ENCODE peak calls at places on chromosomes 16 and 17, in six cellular contexts. One of them, this sample, is unnamed.

GRCh38 chr17:40722146-40722720 is 18.7 kb upstream of the KRT24 start:
- DNase-seq in neuronal stem cell: no peak
- DNase-seq in trophoblast cell: no peak
- DNase-seq in IMR-90: no peak
- DNase-seq in mesenchymal stem cell: no peak
- DNase-seq in H1: no peak
- DNase-seq in this sample: no peak

GRCh38 chr16:54175169-54175551 is 111.4 kb downstream of the IRX3 start:
- DNase-seq in H1: no peak
- DNase-seq in IMR-90: no peak
- DNase-seq in neuronal stem cell: no peak
- DNase-seq in mesenchymal stem cell: no peak
- DNase-seq in trophoblast cell: no peak
- DNase-seq in this sample: no peak

GRCh38 chr16:66568355-66568754 is 2.1 kb downstream of the CMTM1 start:
- DNase-seq in trophoblast cell: no peak
- DNase-seq in H1: no peak
- DNase-seq in mesenchymal stem cell: no peak
- DNase-seq in neuronal stem cell: no peak
- DNase-seq in IMR-90: peak; percentile 57
- DNase-seq in this sample: no peak

GRCh38 chr16:88454315-88455057 is 1.4 kb downstream of the ZFPM1 start:
- DNase-seq in neuronal stem cell: no peak
- DNase-seq in trophoblast cell: no peak
- DNase-seq in H1: no peak
- DNase-seq in mesenchymal stem cell: no peak
- DNase-seq in IMR-90: no peak
- DNase-seq in this sample: no peak

GRCh38 chr16:1379863-1380174 is 28.1 kb downstream of the GNPTG start:
- DNase-seq in trophoblast cell: peak; percentile 7
- DNase-seq in IMR-90: no peak
- DNase-seq in mesenchymal stem cell: no peak
- DNase-seq in H1: no peak
- DNase-seq in neuronal stem cell: no peak
- DNase-seq in this sample: peak; percentile 69

GRCh38 chr17:56173958-56174357 is 20.7 kb downstream of the ANKFN1 start:
- DNase-seq in neuronal stem cell: no peak
- DNase-seq in IMR-90: no peak
- DNase-seq in mesenchymal stem cell: peak; percentile 3
- DNase-seq in trophoblast cell: no peak
- DNase-seq in H1: no peak
- DNase-seq in this sample: peak; percentile 25

GRCh38 chr17:28959471-28959871 is 8.2 kb upstream of the PHF12 start:
- DNase-seq in IMR-90: no peak
- DNase-seq in neuronal stem cell: no peak
- DNase-seq in mesenchymal stem cell: no peak
- DNase-seq in trophoblast cell: no peak
- DNase-seq in H1: no peak
- DNase-seq in this sample: no peak

GRCh38 chr17:77834170-77835115 is 124.1 kb upstream of the TNRC6C start:
- DNase-seq in neuronal stem cell: no peak
- DNase-seq in H1: no peak
- DNase-seq in IMR-90: peak; percentile 86
- DNase-seq in mesenchymal stem cell: peak; percentile 84
- DNase-seq in trophoblast cell: peak; percentile 74
- DNase-seq in this sample: peak; percentile 94

GRCh38 chr16:87897563-87898505 is 28.5 kb upstream of the SLC7A5 start:
- DNase-seq in trophoblast cell: no peak
- DNase-seq in H1: no peak
- DNase-seq in neuronal stem cell: no peak
- DNase-seq in IMR-90: no peak
- DNase-seq in mesenchymal stem cell: no peak
- DNase-seq in this sample: no peak

GRCh38 chr16:62079236-62079635 is 43.0 kb upstream of the CDH8 start:
- DNase-seq in H1: no peak
- DNase-seq in trophoblast cell: no peak
- DNase-seq in neuronal stem cell: no peak
- DNase-seq in IMR-90: no peak
- DNase-seq in mesenchymal stem cell: no peak
- DNase-seq in this sample: no peak

GRCh38 chr17:60165223-60165622 is 15.4 kb downstream of the CA4 start:
- DNase-seq in trophoblast cell: no peak
- DNase-seq in H1: no peak
- DNase-seq in IMR-90: no peak
- DNase-seq in neuronal stem cell: no peak
- DNase-seq in mesenchymal stem cell: no peak
- DNase-seq in this sample: no peak

GRCh38 chr16:86726340-86726739 is 148.0 kb downstream of the FOXL1 start:
- DNase-seq in IMR-90: no peak
- DNase-seq in trophoblast cell: no peak
- DNase-seq in neuronal stem cell: no peak
- DNase-seq in H1: no peak
- DNase-seq in mesenchymal stem cell: no peak
- DNase-seq in this sample: no peak

GRCh38 chr17:27379863-27380533 is 76.2 kb upstream of the KSR1 start:
- DNase-seq in neuronal stem cell: peak; percentile 63
- DNase-seq in mesenchymal stem cell: no peak
- DNase-seq in trophoblast cell: no peak
- DNase-seq in IMR-90: peak; percentile 43
- DNase-seq in H1: no peak
- DNase-seq in this sample: no peak

GRCh38 chr17:61284174-61284573 is 115.5 kb upstream of the TBX2 start:
- DNase-seq in IMR-90: peak; percentile 93
- DNase-seq in trophoblast cell: no peak
- DNase-seq in neuronal stem cell: no peak
- DNase-seq in mesenchymal stem cell: peak; percentile 98
- DNase-seq in H1: no peak
- DNase-seq in this sample: no peak

GRCh38 chr17:38353668-38354067 is 2.0 kb downstream of the SOCS7 start:
- DNase-seq in trophoblast cell: no peak
- DNase-seq in mesenchymal stem cell: no peak
- DNase-seq in neuronal stem cell: no peak
- DNase-seq in IMR-90: no peak
- DNase-seq in H1: no peak
- DNase-seq in this sample: no peak

GRCh38 chr16:47018223-47018891 is 44.9 kb upstream of the DNAJA2 start:
- DNase-seq in H1: no peak
- DNase-seq in mesenchymal stem cell: peak; percentile 6
- DNase-seq in IMR-90: peak; percentile 10
- DNase-seq in neuronal stem cell: peak; percentile 35
- DNase-seq in trophoblast cell: peak; percentile 26
- DNase-seq in this sample: peak; percentile 64

GRCh38 chr17:19482571-19482970 is 51.1 kb upstream of the SLC47A1 start:
- DNase-seq in H1: no peak
- DNase-seq in neuronal stem cell: no peak
- DNase-seq in trophoblast cell: peak; percentile 28
- DNase-seq in mesenchymal stem cell: peak; percentile 39
- DNase-seq in IMR-90: peak; percentile 53
- DNase-seq in this sample: peak; percentile 90

GRCh38 chr16:66888647-66889615 is 8.6 kb downstream of the PDP2 start:
- DNase-seq in IMR-90: no peak
- DNase-seq in neuronal stem cell: no peak
- DNase-seq in trophoblast cell: no peak
- DNase-seq in mesenchymal stem cell: peak; percentile 18
- DNase-seq in H1: no peak
- DNase-seq in this sample: no peak

GRCh38 chr16:4011225-4011939 is 104.9 kb downstream of the ADCY9 start:
- DNase-seq in mesenchymal stem cell: no peak
- DNase-seq in H1: no peak
- DNase-seq in IMR-90: no peak
- DNase-seq in neuronal stem cell: no peak
- DNase-seq in trophoblast cell: no peak
- DNase-seq in this sample: peak; percentile 39

DNA sequence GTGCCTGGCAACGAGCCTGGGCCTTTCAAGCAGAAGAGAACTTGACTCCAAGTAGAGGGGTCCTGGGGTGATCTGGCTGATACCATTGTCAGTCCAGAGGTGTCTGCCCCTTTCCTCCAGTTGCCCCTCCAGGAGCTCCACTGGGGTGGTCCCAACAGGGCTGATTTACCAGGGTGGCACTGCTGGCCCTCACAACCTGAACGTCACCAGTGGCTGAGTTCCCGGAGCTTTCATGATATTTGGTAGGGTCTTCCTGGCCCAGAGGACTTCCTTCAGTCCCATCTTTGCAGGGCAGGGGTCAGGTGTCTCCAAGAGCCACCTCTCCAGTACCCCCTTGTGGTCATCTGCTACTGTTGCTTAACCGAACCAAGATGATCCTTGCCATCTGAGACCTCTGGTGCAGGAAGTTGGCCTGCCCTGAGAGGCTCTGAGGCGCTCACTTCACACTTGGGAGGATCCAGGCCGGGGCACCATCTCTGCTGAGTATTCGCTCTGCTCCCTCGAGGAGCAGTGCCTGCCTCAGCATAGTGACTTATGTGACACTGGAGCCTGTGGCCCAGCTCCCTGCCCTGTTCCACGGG is 3.5 kb downstream of the LIMD2 start:
- DNase-seq in IMR-90: no peak
- DNase-seq in mesenchymal stem cell: peak; percentile 47
- DNase-seq in H1: no peak
- DNase-seq in trophoblast cell: no peak
- DNase-seq in neuronal stem cell: peak; percentile 36
- DNase-seq in this sample: peak; percentile 94
- H3K4me3 ChIP-seq in IMR-90: no peak overlapping the region
- H3K4me3 ChIP-seq in mesenchymal stem cell: no peak overlapping the region
- H3K4me3 ChIP-seq in H1: no peak overlapping the region
- H3K4me3 ChIP-seq in trophoblast cell: no peak overlapping the region
- H3K4me3 ChIP-seq in neuronal stem cell: no peak overlapping the region
- H3K4me3 ChIP-seq in this sample: no peak overlapping the region

DNA sequence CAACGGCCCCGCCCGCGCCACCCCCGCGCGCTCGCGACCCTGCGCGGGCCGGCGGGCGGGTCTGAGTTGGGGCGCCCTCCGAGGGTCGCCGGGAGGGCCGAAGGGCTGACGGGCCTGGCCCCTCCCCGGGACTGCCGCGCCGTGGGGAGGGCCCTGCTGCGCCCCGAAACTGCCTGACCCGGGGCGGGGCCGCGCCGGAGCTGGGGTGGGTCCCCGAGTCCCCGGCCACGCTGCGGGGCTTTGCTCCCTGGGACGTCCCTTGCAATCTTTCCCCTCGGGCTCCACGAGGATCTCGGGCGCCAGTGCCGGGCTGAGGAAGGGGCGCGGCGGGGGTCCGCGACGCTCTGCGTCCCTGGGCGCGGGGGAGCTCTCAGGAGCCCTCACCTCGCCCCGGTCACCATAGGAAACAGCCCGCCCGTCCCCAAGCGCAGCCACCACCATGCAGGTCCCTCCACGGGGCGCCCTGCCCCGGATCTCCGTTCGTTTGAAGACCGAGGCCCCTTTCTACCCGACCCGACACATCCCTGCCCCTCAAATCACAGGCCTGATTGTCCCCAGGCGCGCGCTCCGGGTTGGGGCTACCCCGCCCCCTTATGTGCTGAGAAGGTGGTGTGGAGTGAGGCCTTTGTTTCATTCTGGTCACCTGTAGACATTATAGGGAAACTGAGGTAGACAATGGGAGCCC is 527 bp upstream of the ACTG1 start:
- DNase-seq in trophoblast cell: no peak
- DNase-seq in neuronal stem cell: peak; percentile 74
- DNase-seq in H1: no peak
- DNase-seq in mesenchymal stem cell: peak; percentile 72
- DNase-seq in IMR-90: peak; percentile 43
- DNase-seq in this sample: peak; percentile 87
- H3K79me1 ChIP-seq in trophoblast cell: peaks cover 38% of the 10 kb centered on the region
- H3K79me1 ChIP-seq in neuronal stem cell: peaks cover 21% of the 10 kb centered on the region
- H3K79me1 ChIP-seq in H1: peaks cover 19% of the 10 kb centered on the region
- H3K79me1 ChIP-seq in mesenchymal stem cell: no peaks in the 10 kb centered on the region
- H3K79me1 ChIP-seq in IMR-90: peaks cover 64% of the 10 kb centered on the region
- H3K79me1 ChIP-seq in this sample: peaks cover 5% of the 10 kb centered on the region

GRCh38 chr16:24524855-24525652 is 14.3 kb upstream of the RBBP6 start:
- DNase-seq in H1: no peak
- DNase-seq in trophoblast cell: peak; percentile 43
- DNase-seq in neuronal stem cell: no peak
- DNase-seq in mesenchymal stem cell: no peak
- DNase-seq in IMR-90: no peak
- DNase-seq in this sample: no peak
- H3K4me2 ChIP-seq in H1: no peak overlapping the region
- H3K4me2 ChIP-seq in trophoblast cell: no peak overlapping the region
- H3K4me2 ChIP-seq in neuronal stem cell: no peak overlapping the region
- H3K4me2 ChIP-seq in mesenchymal stem cell: no peak overlapping the region
- H3K4me2 ChIP-seq in IMR-90: no peak overlapping the region
- H3K4me2 ChIP-seq in this sample: no peak overlapping the region

GRCh38 chr17:7237266-7237760 is 1.9 kb downstream of the PHF23 start:
- DNase-seq in trophoblast cell: no peak
- DNase-seq in mesenchymal stem cell: no peak
- DNase-seq in neuronal stem cell: no peak
- DNase-seq in IMR-90: no peak
- DNase-seq in H1: no peak
- DNase-seq in this sample: no peak

GRCh38 chr17:7238418-7239090 is 703 bp downstream of the PHF23 start:
- DNase-seq in mesenchymal stem cell: no peak
- DNase-seq in IMR-90: no peak
- DNase-seq in trophoblast cell: no peak
- DNase-seq in H1: no peak
- DNase-seq in neuronal stem cell: no peak
- DNase-seq in this sample: no peak

GRCh38 chr17:7237761-7238417 is 1.4 kb downstream of the PHF23 start:
- DNase-seq in mesenchymal stem cell: peak; percentile 70
- DNase-seq in trophoblast cell: no peak
- DNase-seq in neuronal stem cell: peak; percentile 74
- DNase-seq in H1: no peak
- DNase-seq in IMR-90: peak; percentile 46
- DNase-seq in this sample: peak; percentile 71

GRCh38 chr17:7235693-7236665 is 1.7 kb upstream of the DVL2 start:
- DNase-seq in IMR-90: peak; percentile 47
- DNase-seq in H1: no peak
- DNase-seq in mesenchymal stem cell: peak; percentile 65
- DNase-seq in neuronal stem cell: no peak
- DNase-seq in trophoblast cell: no peak
- DNase-seq in this sample: no peak

DNA sequence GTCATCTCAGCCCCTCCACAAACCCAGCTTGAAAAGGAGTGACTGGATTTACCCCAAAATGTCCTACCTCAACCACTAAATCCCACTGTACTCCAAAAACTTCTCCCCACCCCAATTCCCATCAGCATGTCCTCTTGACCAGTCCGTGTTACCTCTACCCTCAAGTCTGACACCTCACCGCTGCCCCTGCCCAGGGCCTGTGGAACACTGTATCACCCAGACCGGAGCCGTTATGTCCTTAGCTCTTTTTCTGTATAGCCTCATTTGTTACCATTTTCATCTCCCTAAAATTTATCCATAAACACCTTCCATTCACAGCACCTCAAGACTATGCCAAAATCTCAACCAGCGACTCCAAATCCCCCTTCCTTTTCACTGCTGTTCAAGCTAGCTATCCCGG is 2.4 kb downstream of the PHF23 start:
- DNase-seq in H1: no peak
- DNase-seq in mesenchymal stem cell: no peak
- DNase-seq in neuronal stem cell: no peak
- DNase-seq in IMR-90: no peak
- DNase-seq in trophoblast cell: no peak
- DNase-seq in this sample: no peak
- H3K4me3 ChIP-seq in H1: no peak overlapping the region
- H3K4me3 ChIP-seq in mesenchymal stem cell: peak overlapping the region; percentile 79
- H3K4me3 ChIP-seq in neuronal stem cell: peak overlapping the region; percentile 93
- H3K4me3 ChIP-seq in IMR-90: no peak overlapping the region
- H3K4me3 ChIP-seq in trophoblast cell: no peak overlapping the region
- H3K4me3 ChIP-seq in this sample: no peak overlapping the region

GRCh38 chr16:83054302-83054701 is 427.5 kb downstream of the CDH13 start:
- DNase-seq in mesenchymal stem cell: no peak
- DNase-seq in trophoblast cell: no peak
- DNase-seq in IMR-90: peak; percentile 34
- DNase-seq in neuronal stem cell: no peak
- DNase-seq in H1: no peak
- DNase-seq in this sample: no peak
- H3K79me1 ChIP-seq in mesenchymal stem cell: peaks cover 2% of the 10 kb centered on the region
- H3K79me1 ChIP-seq in trophoblast cell: no peaks in the 10 kb centered on the region
- H3K79me1 ChIP-seq in IMR-90: no peaks in the 10 kb centered on the region
- H3K79me1 ChIP-seq in neuronal stem cell: no peaks in the 10 kb centered on the region
- H3K79me1 ChIP-seq in H1: no peaks in the 10 kb centered on the region
- H3K79me1 ChIP-seq in this sample: no peaks in the 10 kb centered on the region